ENCODE peak calls at places on chromosomes 5 and 9, in nine cellular contexts. A is heart left ventricle; J is sigmoid colon; E is PC-3; H is heart right ventricle; R is CD8-positive, alpha-beta memory T cell; W is body of pancreas; O is GM23248; S is A673. X is an unnamed sample.

GRCh38 chr9:17528859-17529258 is 50.0 kb upstream of the SH3GL2 start:
- DNase-seq in A (no peak), J (no peak), E (peak), H (no peak), R (no peak), W (no peak), O (peak), S (peak), X (no peak)

GRCh38 chr5:176956756-176957155 is 49.8 kb downstream of the UIMC1 start:
- DNase-seq in A (no peak), J (no peak), E (no peak), H (no peak), R (no peak), W (no peak), O (no peak), S (no peak), X (no peak)

GRCh38 chr5:2007906-2008437 is 125.2 kb upstream of the IRX4 start:
- DNase-seq in A (peak), J (peak), E (no peak), H (no peak), R (no peak), W (no peak), O (peak), S (no peak), X (peak)

GRCh38 chr5:176360894-176361436 is 599 bp downstream of the KIAA1191 start:
- DNase-seq in A (no peak), J (no peak), E (peak), H (peak), R (no peak), W (peak), O (peak), S (peak), X (no peak)

GRCh38 chr5:35454011-35454525 is 163.6 kb upstream of the SPEF2 start:
- DNase-seq in A (no peak), J (no peak), E (no peak), H (no peak), R (no peak), W (no peak), O (no peak), S (no peak), X (no peak)

GRCh38 chr9:94086961-94087360 is 2.7 kb downstream of the PTPDC1 start:
- DNase-seq in A (no peak), J (no peak), E (no peak), H (no peak), R (no peak), W (no peak), O (no peak), S (no peak), X (no peak)

GRCh38 chr5:61275841-61276240 is 56.2 kb upstream of the ZSWIM6 start:
- DNase-seq in A (peak), J (peak), E (peak), H (peak), R (no peak), W (no peak), O (peak), S (peak), X (peak)

GRCh38 chr5:55897905-55898304 is 46.7 kb downstream of the IL31RA start:
- DNase-seq in A (peak), J (no peak), E (no peak), H (no peak), R (peak), W (peak), O (peak), S (peak), X (peak)

GRCh38 chr9:91147079-91147708 is 214.5 kb downstream of the AUH start:
- DNase-seq in A (no peak), J (no peak), E (no peak), H (no peak), R (no peak), W (no peak), O (no peak), S (no peak), X (no peak)

GRCh38 chr9:88653926-88654325 is 118.9 kb downstream of the NXNL2 start:
- DNase-seq in A (no peak), J (no peak), E (no peak), H (no peak), R (no peak), W (no peak), O (peak), S (no peak), X (no peak)
- H3K27ac ChIP-seq in A (no peak), J (no peak), E (no peak), H (no peak), R (no peak), W (no peak), O (peak), S (no peak), X (no peak)

DNA sequence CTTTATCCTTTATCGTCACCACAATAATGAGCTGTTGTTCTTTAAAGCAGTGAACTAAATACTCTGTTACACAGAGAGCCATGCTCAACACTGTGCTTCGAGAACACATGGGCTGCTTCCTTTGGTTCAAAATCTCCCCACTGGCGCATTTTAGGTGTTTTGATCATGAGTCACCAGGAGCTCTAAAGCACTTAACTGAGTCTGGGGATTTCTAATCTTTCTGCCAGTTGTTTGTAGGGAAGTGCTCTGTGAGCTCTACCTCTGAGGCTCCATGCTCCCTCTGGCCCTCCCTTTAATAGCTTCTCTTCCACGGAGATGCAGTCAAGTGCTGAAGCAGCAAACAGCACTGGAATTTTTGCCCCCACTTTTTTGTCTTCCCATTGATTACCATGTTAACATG is 17.0 kb downstream of the ERAP2 start:
- DNase-seq in A (no peak), J (no peak), E (peak), H (no peak), R (no peak), W (no peak), O (peak), S (peak), X (no peak)
- H3K27ac ChIP-seq in A (no peak), J (no peak), E (no peak), H (no peak), R (no peak), W (no peak), O (no peak), S (no peak), X (no peak)

GRCh38 chr5:149610583-149611250 is 29.4 kb downstream of the ARHGEF37 start:
- DNase-seq in A (no peak), J (no peak), E (no peak), H (no peak), R (no peak), W (no peak), O (no peak), S (no peak), X (no peak)
- H3K27ac ChIP-seq in A (peak), J (peak), E (no peak), H (peak), R (no peak), W (no peak), O (peak), S (no peak), X (no peak)

GRCh38 chr5:76742586-76742985 is 26.7 kb downstream of the F2R start:
- DNase-seq in A (no peak), J (no peak), E (no peak), H (no peak), R (no peak), W (no peak), O (peak), S (no peak), X (no peak)

GRCh38 chr5:76736679-76737078 is 20.8 kb downstream of the F2R start:
- DNase-seq in A (no peak), J (no peak), E (no peak), H (no peak), R (no peak), W (no peak), O (no peak), S (no peak), X (no peak)

GRCh38 chr5:76737131-76737556 is 21.2 kb downstream of the F2R start:
- DNase-seq in A (no peak), J (no peak), E (no peak), H (no peak), R (no peak), W (no peak), O (no peak), S (no peak), X (no peak)

GRCh38 chr5:76735762-76736545 is 20.0 kb downstream of the F2R start:
- DNase-seq in A (no peak), J (no peak), E (no peak), H (no peak), R (no peak), W (no peak), O (no peak), S (peak), X (no peak)

DNA sequence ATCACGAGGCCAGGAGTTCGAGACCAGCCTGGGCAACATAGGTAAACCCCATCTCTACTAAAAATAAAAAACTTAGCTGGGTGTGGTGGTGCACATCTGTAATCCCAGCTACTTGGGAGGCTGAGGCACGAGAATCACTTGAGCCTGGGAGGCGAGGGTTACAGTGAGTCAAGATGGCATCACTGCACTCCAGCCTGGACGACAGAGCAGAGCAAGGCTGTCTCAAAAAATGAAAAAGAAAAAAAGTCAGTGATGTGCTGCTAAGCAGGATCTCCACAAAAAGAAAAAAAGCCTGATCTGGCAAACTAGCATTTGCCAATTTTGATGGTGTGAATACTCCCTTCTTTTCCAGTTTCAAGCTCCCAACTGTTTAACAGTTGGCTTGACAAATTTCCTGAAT is 21.9 kb downstream of the F2R start:
- DNase-seq in A (no peak), J (no peak), E (no peak), H (no peak), R (no peak), W (no peak), O (no peak), S (no peak), X (no peak)
- H3K27ac ChIP-seq in A (peak), J (no peak), E (no peak), H (no peak), R (peak), W (no peak), O (no peak), S (peak), X (no peak)

X was measured in tibial artery.